ENCODE peak calls at places on chromosomes 5 and 9, in ten cellular contexts. O, Y, C, X, W, I, R, Q, H and S are unnamed samples.

GRCh38 chr9:90801175-90801506 is 478 bp upstream of the SYK start:
- DNase-seq in O (no peak), Y (no peak), C (no peak), X (no peak), W (no peak), I (no peak), R (no peak), Q (no peak), H (no peak), S (no peak)

GRCh38 chr5:81971086-81971693 is 633 bp upstream of the ATG10 start:
- DNase-seq in O (no peak), Y (peak; percentile 49), C (peak; percentile 38), X (no peak), W (no peak), I (no peak), R (no peak), Q (no peak), H (no peak), S (no peak)

GRCh38 chr5:176776141-176776865 is 34.1 kb upstream of the UNC5A start:
- DNase-seq in O (no peak), Y (no peak), C (no peak), X (no peak), W (no peak), I (no peak), R (no peak), Q (no peak), H (no peak), S (no peak)

GRCh38 chr9:15813076-15813475 is 260.2 kb downstream of the CCDC171 start:
- DNase-seq in O (no peak), Y (no peak), C (no peak), X (no peak), W (no peak), I (no peak), R (no peak), Q (no peak), H (no peak), S (no peak)

GRCh38 chr9:134500931-134501265 is 140.7 kb upstream of the COL5A1 start:
- DNase-seq in O (no peak), Y (no peak), C (no peak), X (no peak), W (no peak), I (no peak), R (no peak), Q (no peak), H (no peak), S (no peak)

GRCh38 chr9:127516835-127517607 is 65.7 kb downstream of the LRSAM1 start:
- DNase-seq in O (no peak), Y (no peak), C (no peak), X (no peak), W (no peak), I (no peak), R (no peak), Q (no peak), H (no peak), S (no peak)

GRCh38 chr5:139901971-139902370 is 106.4 kb downstream of the PSD2 start:
- DNase-seq in O (no peak), Y (no peak), C (no peak), X (no peak), W (no peak), I (no peak), R (no peak), Q (no peak), H (no peak), S (no peak)

GRCh38 chr5:177445052-177446016 is 1.3 kb upstream of the PRR7 start:
- DNase-seq in O (no peak), Y (peak; percentile 67), C (no peak), X (no peak), W (no peak), I (no peak), R (no peak), Q (no peak), H (no peak), S (no peak)

GRCh38 chr5:137621306-137621705 is 114.6 kb downstream of the KLHL3 start:
- DNase-seq in O (no peak), Y (no peak), C (no peak), X (no peak), W (no peak), I (no peak), R (no peak), Q (no peak), H (no peak), S (no peak)

GRCh38 chr5:137621861-137622823 is 113.7 kb downstream of the KLHL3 start:
- DNase-seq in O (peak; percentile 83), Y (no peak), C (peak; percentile 29), X (no peak), W (no peak), I (peak; percentile 91), R (no peak), Q (peak; percentile 63), H (peak; percentile 75), S (no peak)

GRCh38 chr5:137619191-137619870 is 116.6 kb downstream of the KLHL3 start:
- DNase-seq in O (peak; percentile 49), Y (no peak), C (peak; percentile 93), X (peak; percentile 71), W (no peak), I (peak; percentile 85), R (no peak), Q (peak; percentile 60), H (peak; percentile 96), S (no peak)

GRCh38 chr5:137624786-137625349 is 111.0 kb downstream of the KLHL3 start:
- DNase-seq in O (no peak), Y (no peak), C (no peak), X (no peak), W (no peak), I (peak; percentile 67), R (no peak), Q (no peak), H (no peak), S (no peak)

DNA sequence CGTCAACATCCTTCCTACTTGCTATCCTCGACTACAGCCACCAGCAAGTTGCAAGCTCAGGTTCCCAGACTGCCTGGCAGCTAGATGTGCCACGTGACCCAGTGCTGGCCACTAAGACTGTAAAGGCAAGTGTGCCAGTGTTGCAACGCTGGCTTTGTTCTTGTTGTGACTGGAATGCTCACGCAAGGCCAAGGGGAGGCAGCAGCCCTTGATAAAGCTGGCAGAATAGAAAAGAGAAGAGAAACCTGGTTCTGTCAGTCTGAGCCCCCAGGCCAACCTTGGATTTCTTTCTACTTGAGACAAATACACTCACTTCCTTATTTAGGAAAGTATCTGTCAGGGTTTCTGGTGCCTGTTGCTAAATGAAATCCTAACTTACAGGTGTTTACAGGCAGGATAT is 113.0 kb downstream of the KLHL3 start:
- DNase-seq in O (peak; percentile 67), Y (peak; percentile 33), C (peak; percentile 48), X (peak; percentile 62), W (no peak), I (peak; percentile 92), R (no peak), Q (no peak), H (peak; percentile 64), S (no peak)
- TF ChIP-seq CTCF in O (no peak), Y (no peak), C (no peak), X (no peak), W (no peak), I (no peak), R (no peak), Q (no peak), H (no peak), S (no peak)

DNA sequence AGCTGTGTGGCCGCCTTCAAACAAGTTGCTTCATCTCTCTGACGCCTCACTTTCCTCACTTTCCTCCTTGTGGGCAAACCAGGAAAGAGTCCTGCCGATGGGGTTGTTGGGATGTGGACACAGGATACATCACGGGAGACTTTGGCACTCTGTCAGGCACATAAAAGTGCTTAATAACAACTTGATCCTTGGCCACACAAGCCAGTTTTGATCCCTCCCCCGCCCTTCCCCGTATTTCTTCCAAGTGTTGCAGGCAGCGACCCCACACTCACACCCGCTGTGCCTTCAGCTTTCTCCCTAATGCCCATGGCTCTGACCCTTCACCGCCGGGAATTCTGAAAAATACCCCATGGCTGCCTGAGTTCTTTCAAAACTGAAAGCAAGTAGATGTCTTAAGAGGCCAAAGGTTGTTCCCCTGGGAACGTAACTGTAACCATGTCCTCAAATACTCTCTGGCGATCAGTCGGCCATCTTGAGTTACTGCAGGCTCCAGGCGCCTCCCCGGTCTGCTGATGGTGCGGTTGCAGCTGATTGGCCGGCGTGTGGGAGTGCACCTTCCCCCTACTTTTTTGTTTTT is 59.8 kb downstream of the ARHGEF37 start:
- DNase-seq in O (no peak), Y (peak; percentile 66), C (peak; percentile 69), X (no peak), W (peak; percentile 56), I (no peak), R (no peak), Q (peak; percentile 76), H (peak; percentile 29), S (no peak)
- TF ChIP-seq CTCF in O (no peak), Y (no peak), C (peak; percentile 2), X (no peak), W (no peak), I (no peak), R (no peak), Q (no peak), H (no peak), S (no peak)

GRCh38 chr5:10556331-10556807 is 7.5 kb upstream of the ANKRD33B start:
- DNase-seq in O (peak; percentile 60), Y (no peak), C (peak; percentile 65), X (no peak), W (no peak), I (no peak), R (no peak), Q (peak; percentile 69), H (peak; percentile 64), S (no peak)

GRCh38 chr5:10556893-10557746 is 6.8 kb upstream of the ANKRD33B start:
- DNase-seq in O (no peak), Y (no peak), C (no peak), X (no peak), W (no peak), I (no peak), R (no peak), Q (no peak), H (no peak), S (no peak)

GRCh38 chr5:10553476-10553875 is 10.4 kb upstream of the ANKRD33B start:
- DNase-seq in O (no peak), Y (no peak), C (no peak), X (no peak), W (no peak), I (no peak), R (no peak), Q (no peak), H (no peak), S (no peak)

GRCh38 chr5:10557747-10558295 is 6.0 kb upstream of the ANKRD33B start:
- DNase-seq in O (no peak), Y (no peak), C (no peak), X (no peak), W (no peak), I (no peak), R (no peak), Q (no peak), H (peak; percentile 69), S (no peak)

GRCh38 chr5:10555134-10555733 is 8.6 kb upstream of the ANKRD33B start:
- DNase-seq in O (peak; percentile 47), Y (no peak), C (peak; percentile 52), X (no peak), W (peak; percentile 31), I (no peak), R (no peak), Q (peak; percentile 54), H (peak; percentile 93), S (no peak)
- TF ChIP-seq CTCF in O (no peak), Y (no peak), C (no peak), X (no peak), W (no peak), I (no peak), R (no peak), Q (no peak), H (no peak), S (no peak)

DNA sequence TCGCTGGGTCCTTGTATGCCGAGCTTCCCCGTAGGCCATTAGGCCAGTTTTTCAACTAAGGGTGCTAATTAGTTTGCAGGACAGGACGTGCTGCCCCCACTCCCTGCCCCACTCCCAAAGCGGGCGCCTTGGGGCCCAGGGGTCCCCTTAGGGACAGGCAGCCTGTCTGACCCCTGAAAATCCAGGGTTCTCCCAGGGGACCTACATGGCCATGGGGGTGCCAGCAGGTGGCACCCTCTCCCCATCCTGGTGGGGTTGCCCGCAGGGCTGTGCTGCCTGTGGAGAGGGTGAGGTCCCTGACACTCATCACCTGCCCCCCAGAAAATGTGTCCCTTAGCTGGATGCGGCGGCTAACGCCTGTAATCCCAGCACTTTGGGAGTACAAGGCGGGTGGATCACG is 8.5 kb upstream of the CCDC187 start:
- DNase-seq in O (no peak), Y (peak; percentile 40), C (peak; percentile 53), X (no peak), W (peak; percentile 52), I (no peak), R (no peak), Q (no peak), H (peak; percentile 45), S (no peak)
- TF ChIP-seq CTCF in O (peak; percentile 46), Y (peak; percentile 43), C (peak; percentile 41), X (peak; percentile 30), W (peak; percentile 33), I (peak; percentile 45), R (peak; percentile 40), Q (peak; percentile 81), H (peak; percentile 74), S (no peak)